ENCODE peak calls at places on chromosomes 7 and 10, in four cellular contexts. One of them, this sample, is unnamed. For H3K9me3, the result is how much of the 10 kb centered on the place peaks cover.

GRCh38 chr7:44977304-44977858 is 1.4 kb downstream of the MYO1G start:
- DNase-seq in fibroblast of lung: no peak
- DNase-seq in testis: no peak
- DNase-seq in SK-N-SH: no peak
- DNase-seq in this sample: no peak

GRCh38 chr10:96664563-96664962 is 55.8 kb downstream of the PIK3AP1 start:
- DNase-seq in fibroblast of lung: peak
- DNase-seq in testis: no peak
- DNase-seq in SK-N-SH: no peak
- DNase-seq in this sample: no peak

GRCh38 chr10:21249435-21249834 is 276.0 kb downstream of the SKIDA1 start:
- DNase-seq in fibroblast of lung: no peak
- DNase-seq in testis: no peak
- DNase-seq in SK-N-SH: no peak
- DNase-seq in this sample: no peak

GRCh38 chr7:1673581-1674102 is 3.6 kb downstream of the ELFN1 start:
- DNase-seq in fibroblast of lung: no peak
- DNase-seq in testis: no peak
- DNase-seq in SK-N-SH: peak
- DNase-seq in this sample: no peak

GRCh38 chr10:6593140-6593740 is 13.2 kb upstream of the PRKCQ start:
- DNase-seq in fibroblast of lung: no peak
- DNase-seq in testis: no peak
- DNase-seq in SK-N-SH: peak
- DNase-seq in this sample: no peak

GRCh38 chr10:24908793-24909423 is 43.5 kb downstream of the PRTFDC1 start:
- DNase-seq in fibroblast of lung: peak
- DNase-seq in testis: no peak
- DNase-seq in SK-N-SH: no peak
- DNase-seq in this sample: no peak

GRCh38 chr7:154584352-154585252 is 418.3 kb downstream of the PAXIP1 start:
- DNase-seq in fibroblast of lung: peak
- DNase-seq in testis: no peak
- DNase-seq in SK-N-SH: peak
- DNase-seq in this sample: no peak

GRCh38 chr7:156437021-156437614 is 203.5 kb upstream of the RNF32 start:
- DNase-seq in fibroblast of lung: no peak
- DNase-seq in testis: no peak
- DNase-seq in SK-N-SH: no peak
- DNase-seq in this sample: no peak

GRCh38 chr10:80280071-80280800 is 9.2 kb downstream of the MAT1A start:
- DNase-seq in fibroblast of lung: no peak
- DNase-seq in testis: no peak
- DNase-seq in SK-N-SH: no peak
- DNase-seq in this sample: no peak

GRCh38 chr7:143351060-143351459 is 11.5 kb downstream of the FAM131B start:
- DNase-seq in fibroblast of lung: peak
- DNase-seq in testis: no peak
- DNase-seq in SK-N-SH: no peak
- DNase-seq in this sample: no peak

GRCh38 chr7:130996841-130997231 is 262.8 kb upstream of the KLF14 start:
- DNase-seq in fibroblast of lung: peak
- DNase-seq in testis: no peak
- DNase-seq in SK-N-SH: no peak
- DNase-seq in this sample: peak

GRCh38 chr7:27117687-27118491 is 12.7 kb downstream of the HOXA4 start:
- DNase-seq in fibroblast of lung: peak
- DNase-seq in testis: no peak
- DNase-seq in SK-N-SH: no peak
- DNase-seq in this sample: no peak

GRCh38 chr7:1886361-1887064 is 216.4 kb downstream of the ELFN1 start:
- DNase-seq in fibroblast of lung: no peak
- DNase-seq in testis: no peak
- DNase-seq in SK-N-SH: no peak
- DNase-seq in this sample: no peak

GRCh38 chr10:58335306-58336005 is 650 bp downstream of the UBE2D1 start:
- DNase-seq in fibroblast of lung: peak
- DNase-seq in testis: peak
- DNase-seq in SK-N-SH: no peak
- DNase-seq in this sample: no peak

GRCh38 chr10:120948889-120949382 is 97.8 kb downstream of the WDR11 start:
- DNase-seq in fibroblast of lung: peak
- DNase-seq in testis: peak
- DNase-seq in SK-N-SH: peak
- DNase-seq in this sample: peak

GRCh38 chr10:132252412-132252811 is 55.3 kb downstream of the STK32C start:
- DNase-seq in fibroblast of lung: no peak
- DNase-seq in testis: no peak
- DNase-seq in SK-N-SH: no peak
- DNase-seq in this sample: no peak
- TF ChIP-seq CTCF in fibroblast of lung: no peak
- TF ChIP-seq CTCF in testis: no peak
- TF ChIP-seq CTCF in SK-N-SH: no peak
- TF ChIP-seq CTCF in this sample: peak

GRCh38 chr7:440059-440749 is 79.4 kb downstream of the PDGFA start:
- DNase-seq in fibroblast of lung: no peak
- DNase-seq in testis: no peak
- DNase-seq in SK-N-SH: no peak
- DNase-seq in this sample: no peak
- H3K9me3 ChIP-seq in fibroblast of lung: under half
- H3K9me3 ChIP-seq in testis: under half
- H3K9me3 ChIP-seq in SK-N-SH: under half
- H3K9me3 ChIP-seq in this sample: under half

GRCh38 chr10:128527730-128528129 is 401.5 kb upstream of the MKI67 start:
- DNase-seq in fibroblast of lung: no peak
- DNase-seq in testis: no peak
- DNase-seq in SK-N-SH: no peak
- DNase-seq in this sample: no peak

GRCh38 chr10:128528781-128529180 is 402.6 kb upstream of the MKI67 start:
- DNase-seq in fibroblast of lung: no peak
- DNase-seq in testis: no peak
- DNase-seq in SK-N-SH: no peak
- DNase-seq in this sample: no peak

GRCh38 chr10:128526793-128527375 is 400.7 kb upstream of the MKI67 start:
- DNase-seq in fibroblast of lung: no peak
- DNase-seq in testis: no peak
- DNase-seq in SK-N-SH: peak
- DNase-seq in this sample: peak

GRCh38 chr10:128529225-128529624 is 403.0 kb upstream of the MKI67 start:
- DNase-seq in fibroblast of lung: no peak
- DNase-seq in testis: no peak
- DNase-seq in SK-N-SH: no peak
- DNase-seq in this sample: peak

DNA sequence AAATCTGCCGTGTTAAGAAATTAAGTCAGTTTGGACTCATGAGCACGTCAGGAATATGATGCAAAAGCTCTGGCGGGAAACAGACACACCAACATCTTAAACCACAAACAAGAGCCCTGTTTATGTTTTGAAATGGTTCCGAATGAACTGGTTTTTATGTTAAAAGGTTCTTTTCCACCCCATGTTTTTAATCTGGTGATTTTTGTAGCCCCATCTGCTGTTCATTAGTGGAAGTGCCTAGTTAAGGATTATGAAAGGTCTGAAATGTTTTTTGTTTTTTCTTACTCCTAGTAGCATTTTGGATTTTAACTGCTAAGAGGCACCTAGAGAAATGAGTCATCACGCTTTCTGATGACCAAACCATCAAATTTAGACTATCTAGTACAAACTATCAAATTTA is 404.1 kb upstream of the MKI67 start:
- DNase-seq in fibroblast of lung: no peak
- DNase-seq in testis: no peak
- DNase-seq in SK-N-SH: peak
- DNase-seq in this sample: peak
- TF ChIP-seq CTCF in fibroblast of lung: no peak
- TF ChIP-seq CTCF in testis: peak
- TF ChIP-seq CTCF in SK-N-SH: peak
- TF ChIP-seq CTCF in this sample: peak

GRCh38 chr7:64625114-64626082 is 40.5 kb upstream of the ZNF107 start:
- DNase-seq in fibroblast of lung: no peak
- DNase-seq in testis: no peak
- DNase-seq in SK-N-SH: peak
- DNase-seq in this sample: peak

GRCh38 chr7:64618785-64619456 is 47.0 kb upstream of the ZNF107 start:
- DNase-seq in fibroblast of lung: peak
- DNase-seq in testis: peak
- DNase-seq in SK-N-SH: peak
- DNase-seq in this sample: peak

GRCh38 chr7:64626083-64626469 is 39.9 kb upstream of the ZNF107 start:
- DNase-seq in fibroblast of lung: no peak
- DNase-seq in testis: no peak
- DNase-seq in SK-N-SH: no peak
- DNase-seq in this sample: no peak

GRCh38 chr7:64619705-64620104 is 46.2 kb upstream of the ZNF107 start:
- DNase-seq in fibroblast of lung: no peak
- DNase-seq in testis: no peak
- DNase-seq in SK-N-SH: no peak
- DNase-seq in this sample: no peak

DNA sequence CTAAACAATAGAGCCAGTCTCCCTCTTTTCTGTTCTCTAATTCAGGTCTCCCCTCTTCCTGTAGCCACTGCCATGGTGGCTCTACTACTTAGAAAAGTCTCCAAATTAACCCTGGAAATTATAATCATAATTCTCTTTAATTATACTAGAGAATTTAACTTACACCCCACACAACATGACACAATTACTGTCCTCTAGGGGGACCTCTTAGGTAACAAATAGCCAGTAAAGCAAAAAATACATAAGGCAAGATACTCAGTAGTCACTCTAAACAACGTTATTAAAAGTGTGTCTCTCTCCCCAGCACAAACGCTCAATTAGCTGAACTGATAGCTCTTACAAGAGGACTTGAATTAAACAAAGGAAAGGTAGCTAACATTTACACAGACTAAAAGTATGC is 44.3 kb upstream of the ZNF107 start:
- DNase-seq in fibroblast of lung: no peak
- DNase-seq in testis: no peak
- DNase-seq in SK-N-SH: no peak
- DNase-seq in this sample: no peak
- H3K9me3 ChIP-seq in fibroblast of lung: under half
- H3K9me3 ChIP-seq in testis: under half
- H3K9me3 ChIP-seq in SK-N-SH: under half
- H3K9me3 ChIP-seq in this sample: under half

This sample was measured in A673.